ENCODE peak calls at places on chromosomes 2 and 18, in ten cellular contexts. V is astrocyte of the spinal cord, U is lower leg skin, J is neural progenitor cell, C is tibial artery, N is cardiac fibroblast, A is A549, H is MM.1S, K is astrocyte of the cerebellum, I is fibroblast of lung. F is an unnamed sample.

GRCh38 chr18:36096955-36097354 is 29.6 kb upstream of the RPRD1A start:
- DNase-seq in V (no peak), A (no peak), H (no peak), U (no peak), J (no peak), K (no peak), I (no peak), N (no peak), C (no peak), F (no peak)

GRCh38 chr2:240024766-240025165 is 376 bp downstream of the NDUFA10 start:
- DNase-seq in K (no peak), V (no peak), J (peak; percentile 26), H (peak; percentile 11), N (peak; percentile 3), I (no peak), A (peak; percentile 24), C (peak; percentile 61), U (no peak), F (no peak)

GRCh38 chr2:221451836-221452774 is 120.0 kb downstream of the EPHA4 start:
- DNase-seq in C (no peak), H (no peak), J (no peak), K (no peak), V (no peak), A (no peak), I (no peak), N (no peak), U (no peak), F (no peak)

GRCh38 chr2:140600116-140600515 is 1530.7 kb downstream of the LRP1B start:
- DNase-seq in N (peak; percentile 75), A (no peak), U (no peak), H (no peak), V (peak; percentile 85), K (peak; percentile 80), I (peak; percentile 84), C (no peak), J (no peak), F (no peak)

GRCh38 chr2:97774425-97774824 is 61.0 kb downstream of the ZAP70 start:
- DNase-seq in J (peak; percentile 48), C (no peak), U (no peak), H (no peak), I (peak; percentile 5), K (no peak), A (no peak), N (peak; percentile 29), V (no peak), F (no peak)

GRCh38 chr2:240933966-240934700 is 28.0 kb downstream of the CROCC2 start:
- DNase-seq in N (no peak), C (peak; percentile 62), H (no peak), A (no peak), J (no peak), K (no peak), I (no peak), U (peak; percentile 81), V (no peak), F (no peak)

GRCh38 chr2:54207666-54208195 is 48.3 kb downstream of the TSPYL6 start:
- DNase-seq in J (no peak), U (no peak), C (no peak), V (peak; percentile 57), K (no peak), H (no peak), N (peak; percentile 79), I (peak; percentile 57), A (no peak), F (no peak)

GRCh38 chr2:170191166-170191872 is 13.4 kb downstream of the MYO3B start:
- DNase-seq in J (no peak), I (no peak), U (no peak), K (no peak), C (no peak), H (no peak), N (no peak), V (no peak), A (no peak), F (no peak)

GRCh38 chr2:56184500-56184996 is 758 bp downstream of the CCDC85A start:
- DNase-seq in I (peak; percentile 34), J (peak; percentile 73), K (no peak), U (no peak), A (peak; percentile 17), C (no peak), H (peak; percentile 59), N (peak; percentile 19), V (no peak), F (no peak)

GRCh38 chr18:6543330-6543908 is 128.7 kb upstream of the L3MBTL4 start:
- DNase-seq in V (peak; percentile 55), C (no peak), N (peak; percentile 57), J (peak; percentile 42), K (peak; percentile 36), A (peak; percentile 5), I (peak; percentile 31), H (peak; percentile 35), U (no peak), F (no peak)

GRCh38 chr2:239328306-239329191 is 72.3 kb downstream of the HDAC4 start:
- DNase-seq in I (peak; percentile 93), N (peak; percentile 64), V (peak; percentile 94), U (peak; percentile 92), J (peak; percentile 32), C (peak; percentile 89), H (no peak), A (no peak), K (peak; percentile 95), F (peak; percentile 79)

DNA sequence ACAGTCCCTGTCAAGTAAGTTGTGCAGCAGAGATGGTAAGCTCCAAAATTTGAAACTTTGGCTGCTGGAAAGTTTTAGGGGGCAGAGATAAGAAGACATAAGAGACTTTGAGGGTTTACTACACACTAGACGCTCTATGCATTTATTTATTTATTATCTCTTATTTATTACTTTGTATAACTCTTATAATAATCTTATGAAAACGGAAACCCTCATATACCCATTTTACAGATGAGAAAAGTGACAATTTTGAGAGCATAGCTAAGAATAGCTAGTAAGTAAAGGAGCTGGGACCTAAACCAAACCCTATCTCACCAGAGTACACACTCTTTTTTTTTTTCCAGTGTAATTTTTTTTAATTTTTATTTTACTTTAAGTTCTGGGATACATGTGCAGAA is 112.8 kb upstream of the PKDCC start:
- DNase-seq in H (no peak), V (no peak), C (no peak), A (no peak), N (no peak), I (no peak), K (no peak), J (no peak), U (no peak), F (no peak)
- H3K4me3 ChIP-seq in H (no peak overlapping the region), V (no peak overlapping the region), C (no peak overlapping the region), A (no peak overlapping the region), N (no peak overlapping the region), I (no peak overlapping the region), K (no peak overlapping the region), J (no peak overlapping the region), U (no peak overlapping the region), F (no peak overlapping the region)

DNA sequence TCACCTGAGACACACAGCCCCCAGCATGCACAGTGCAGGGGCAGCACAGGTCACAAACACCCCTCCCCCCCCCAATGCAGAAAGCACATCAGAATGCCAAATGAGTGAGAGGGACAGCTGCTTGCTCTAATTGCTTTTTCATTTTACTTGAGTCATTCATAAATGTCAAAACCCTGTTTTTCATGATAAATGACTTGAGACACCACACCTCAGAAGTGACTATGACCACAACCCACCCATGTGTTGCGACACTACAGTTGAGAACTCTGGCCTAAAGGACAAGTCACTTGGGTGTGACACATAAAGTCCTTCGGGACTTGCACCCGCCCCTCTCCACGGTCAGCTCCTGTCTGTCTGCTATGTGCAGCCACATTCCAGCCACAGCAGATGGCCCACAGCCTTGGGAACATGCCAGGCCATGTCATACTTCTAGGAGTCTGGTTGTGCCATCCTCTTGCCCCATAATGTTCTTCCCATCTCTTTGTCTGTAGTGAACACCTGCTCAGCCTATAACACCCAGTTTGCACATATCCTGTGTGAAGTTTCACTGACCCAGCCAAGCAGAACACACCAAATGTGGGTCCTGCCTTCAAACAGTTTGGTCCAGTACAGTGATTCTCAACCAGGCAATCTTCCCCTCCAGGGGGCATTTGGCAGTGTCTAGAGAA is 30.2 kb upstream of the RIOK3 start:
- DNase-seq in K (no peak), A (peak; percentile 20), H (no peak), C (no peak), U (peak; percentile 87), J (no peak), V (no peak), N (peak; percentile 66), I (peak; percentile 54), F (no peak)
- TF ChIP-seq CTCF in K (no peak), A (no peak), H (no peak), C (no peak), U (no peak), J (no peak), V (no peak), N (no peak), I (no peak), F (no peak)

GRCh38 chr18:12278765-12279682 is 24.9 kb downstream of the CIDEA start:
- DNase-seq in K (peak; percentile 84), I (peak; percentile 98), H (no peak), U (peak; percentile 95), A (no peak), N (peak; percentile 98), V (peak; percentile 98), J (peak; percentile 87), C (peak; percentile 97), F (peak; percentile 78)

GRCh38 chr18:12274793-12275192 is 20.6 kb downstream of the CIDEA start:
- DNase-seq in U (no peak), H (no peak), N (no peak), A (no peak), I (no peak), C (no peak), V (no peak), K (no peak), J (no peak), F (no peak)

GRCh38 chr18:12276736-12277554 is 22.8 kb downstream of the CIDEA start:
- DNase-seq in I (no peak), J (no peak), C (peak; percentile 85), U (no peak), N (no peak), V (no peak), K (no peak), A (no peak), H (no peak), F (no peak)

GRCh38 chr18:12279781-12280531 is 25.8 kb downstream of the CIDEA start:
- DNase-seq in K (no peak), I (no peak), N (no peak), J (no peak), A (no peak), U (no peak), C (no peak), H (no peak), V (no peak), F (no peak)

DNA sequence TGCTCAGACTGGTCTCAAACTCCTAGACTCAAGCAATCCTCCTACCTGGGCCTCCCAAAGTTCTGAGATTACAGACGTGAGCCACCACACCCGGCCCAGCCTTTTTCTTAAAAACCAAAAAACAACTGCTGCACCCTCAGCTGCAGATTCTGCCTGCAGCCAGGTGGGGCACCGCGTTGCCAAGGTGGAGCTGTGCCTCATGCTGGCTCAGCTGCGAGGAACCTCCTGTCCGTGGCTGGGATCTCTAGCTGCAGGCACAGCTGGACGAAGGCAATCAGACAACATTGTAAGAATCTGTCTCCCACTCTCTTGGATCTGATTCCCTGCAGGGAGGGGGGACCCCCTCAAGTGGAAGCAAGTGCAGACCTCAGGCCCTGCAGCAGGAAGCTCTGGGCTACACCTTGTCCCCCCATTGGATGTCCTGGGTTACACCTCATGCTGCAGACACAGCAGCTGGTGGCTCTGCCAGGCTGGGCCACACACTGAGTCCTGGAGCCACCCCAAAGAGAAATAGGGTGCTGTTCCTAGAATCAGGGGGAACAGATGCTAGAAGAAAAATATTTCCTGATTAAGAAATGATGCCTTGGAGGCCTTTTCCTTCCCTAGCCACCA is 24.1 kb downstream of the CIDEA start:
- DNase-seq in U (no peak), I (no peak), V (no peak), N (peak; percentile 34), K (no peak), A (no peak), H (peak; percentile 64), J (peak; percentile 38), C (no peak), F (no peak)
- H3K4me3 ChIP-seq in U (no peak overlapping the region), I (peak overlapping the region; percentile 52), V (peak overlapping the region; percentile 25), N (peak overlapping the region; percentile 22), K (peak overlapping the region; percentile 36), A (no peak overlapping the region), H (no peak overlapping the region), J (no peak overlapping the region), C (peak overlapping the region; percentile 62), F (peak overlapping the region; percentile 33)

GRCh38 chr18:26717123-26717522 is 148.4 kb downstream of the AQP4 start:
- DNase-seq in H (no peak), A (no peak), V (no peak), K (no peak), N (no peak), U (no peak), I (no peak), C (no peak), J (no peak), F (no peak)
- TF ChIP-seq CTCF in H (no peak), A (no peak), V (no peak), K (no peak), N (no peak), U (no peak), I (no peak), C (no peak), J (no peak), F (no peak)

F was measured in AG09309.